ENCODE peak calls at places on chromosomes 5 and 9, in eight cellular contexts. U, D, K, Y, E, W, T and L are unnamed samples.

GRCh38 chr5:161230222-161230621 is 316.3 kb downstream of the GABRB2 start:
- DNase-seq in U (no peak), E (no peak), W (no peak), K (peak; percentile 59), T (no peak), D (no peak), Y (no peak), L (peak; percentile 22)

GRCh38 chr9:70409800-70410199 is 4.7 kb downstream of the KLF9 start:
- DNase-seq in D (no peak), E (no peak), W (no peak), U (no peak), Y (no peak), T (no peak), K (no peak), L (no peak)

GRCh38 chr5:96146675-96147074 is 185.0 kb upstream of the ELL2 start:
- DNase-seq in T (no peak), K (no peak), E (no peak), W (peak; percentile 6), U (no peak), D (no peak), Y (no peak), L (peak; percentile 14)

GRCh38 chr5:114665551-114665950 is 303.7 kb downstream of the KCNN2 start:
- DNase-seq in D (no peak), K (no peak), Y (no peak), E (no peak), T (no peak), W (no peak), U (no peak), L (no peak)

GRCh38 chr5:139911425-139912120 is 116.0 kb downstream of the PSD2 start:
- DNase-seq in Y (no peak), D (no peak), E (no peak), W (no peak), U (no peak), T (no peak), K (peak; percentile 46), L (no peak)

GRCh38 chr5:172418847-172419810 is 35.2 kb downstream of the SH3PXD2B start:
- DNase-seq in T (no peak), K (no peak), Y (no peak), W (no peak), D (no peak), E (no peak), U (no peak), L (no peak)

GRCh38 chr9:126773004-126773607 is 31.7 kb upstream of the ZBTB43 start:
- DNase-seq in U (no peak), K (no peak), Y (no peak), T (no peak), D (peak; percentile 65), E (no peak), W (peak; percentile 41), L (no peak)

GRCh38 chr5:66145737-66146136 is 1.6 kb downstream of the SREK1 start:
- DNase-seq in T (no peak), Y (no peak), U (no peak), K (no peak), W (no peak), D (no peak), E (no peak), L (no peak)

GRCh38 chr5:90170231-90170630 is 239.3 kb downstream of the CETN3 start:
- DNase-seq in K (no peak), Y (no peak), T (no peak), E (no peak), W (no peak), U (no peak), D (no peak), L (no peak)

GRCh38 chr5:80141147-80141671 is 106.1 kb downstream of the THBS4 start:
- DNase-seq in U (no peak), K (no peak), E (no peak), Y (peak; percentile 63), T (no peak), W (no peak), D (no peak), L (peak; percentile 84)

GRCh38 chr5:146409081-146409671 is 38.0 kb upstream of the TCERG1 start:
- DNase-seq in U (no peak), Y (no peak), W (no peak), K (no peak), D (no peak), E (no peak), T (no peak), L (no peak)